ENCODE peak calls at places on chromosomes 16 and 17, in six cellular contexts. One of them, this sample, is unnamed.

GRCh38 chr17:11383157-11383556 is 142.1 kb downstream of the SHISA6 start:
- DNase-seq in MV-4-11: no peak
- DNase-seq in H54: no peak
- DNase-seq in H9: no peak
- DNase-seq in SW480: no peak
- DNase-seq in GF-D8: no peak
- DNase-seq in this sample: no peak

GRCh38 chr17:62778990-62779681 is 29.0 kb downstream of the MARCHF10 start:
- DNase-seq in H54: peak; percentile 65
- DNase-seq in MV-4-11: no peak
- DNase-seq in H9: peak; percentile 63
- DNase-seq in GF-D8: no peak
- DNase-seq in SW480: peak; percentile 95
- DNase-seq in this sample: peak; percentile 99

GRCh38 chr17:13557077-13557476 is 44.7 kb downstream of the HS3ST3A1 start:
- DNase-seq in SW480: no peak
- DNase-seq in H54: no peak
- DNase-seq in H9: no peak
- DNase-seq in MV-4-11: no peak
- DNase-seq in GF-D8: no peak
- DNase-seq in this sample: no peak

GRCh38 chr17:81252336-81253329 is 13.5 kb downstream of the NDUFAF8 start:
- DNase-seq in H9: no peak
- DNase-seq in MV-4-11: no peak
- DNase-seq in SW480: no peak
- DNase-seq in H54: no peak
- DNase-seq in GF-D8: no peak
- DNase-seq in this sample: no peak

GRCh38 chr16:391885-392335 is 5.1 kb upstream of the NME4 start:
- DNase-seq in MV-4-11: peak; percentile 61
- DNase-seq in H9: peak; percentile 89
- DNase-seq in SW480: peak; percentile 45
- DNase-seq in GF-D8: peak; percentile 21
- DNase-seq in H54: peak; percentile 80
- DNase-seq in this sample: peak; percentile 77

GRCh38 chr16:67917852-67918236 is 13.8 kb downstream of the CTRL start:
- DNase-seq in H54: peak; percentile 74
- DNase-seq in SW480: peak; percentile 51
- DNase-seq in H9: no peak
- DNase-seq in MV-4-11: peak; percentile 43
- DNase-seq in GF-D8: no peak
- DNase-seq in this sample: peak; percentile 89

GRCh38 chr16:88333645-88334516 is 48.9 kb upstream of the ZNF469 start:
- DNase-seq in H54: no peak
- DNase-seq in GF-D8: no peak
- DNase-seq in H9: no peak
- DNase-seq in SW480: no peak
- DNase-seq in MV-4-11: no peak
- DNase-seq in this sample: no peak

GRCh38 chr16:25009822-25010221 is 5.3 kb downstream of the ARHGAP17 start:
- DNase-seq in H9: no peak
- DNase-seq in H54: no peak
- DNase-seq in SW480: no peak
- DNase-seq in GF-D8: peak; percentile 83
- DNase-seq in MV-4-11: peak; percentile 90
- DNase-seq in this sample: peak; percentile 7

GRCh38 chr17:50172130-50172529 is 6.3 kb downstream of the SGCA start:
- DNase-seq in MV-4-11: no peak
- DNase-seq in SW480: no peak
- DNase-seq in H54: no peak
- DNase-seq in GF-D8: no peak
- DNase-seq in H9: no peak
- DNase-seq in this sample: no peak

GRCh38 chr17:78366109-78366848 is 6.4 kb upstream of the SOCS3 start:
- DNase-seq in SW480: peak; percentile 21
- DNase-seq in GF-D8: peak; percentile 18
- DNase-seq in MV-4-11: peak; percentile 34
- DNase-seq in H9: peak; percentile 66
- DNase-seq in H54: no peak
- DNase-seq in this sample: peak; percentile 70

GRCh38 chr17:752620-753219 is 656 bp upstream of the GEMIN4 start:
- DNase-seq in MV-4-11: no peak
- DNase-seq in GF-D8: no peak
- DNase-seq in H54: no peak
- DNase-seq in SW480: peak; percentile 21
- DNase-seq in H9: peak; percentile 80
- DNase-seq in this sample: peak; percentile 75

GRCh38 chr16:8752706-8753105 is 44.7 kb downstream of the TMEM186 start:
- DNase-seq in H54: no peak
- DNase-seq in H9: no peak
- DNase-seq in GF-D8: no peak
- DNase-seq in SW480: no peak
- DNase-seq in MV-4-11: no peak
- DNase-seq in this sample: no peak

GRCh38 chr16:69477546-69477945 is 53.1 kb downstream of the CYB5B start:
- DNase-seq in GF-D8: peak; percentile 57
- DNase-seq in SW480: peak; percentile 26
- DNase-seq in MV-4-11: peak; percentile 63
- DNase-seq in H9: no peak
- DNase-seq in H54: no peak
- DNase-seq in this sample: no peak

GRCh38 chr16:15676506-15676905 is 26.5 kb downstream of the NDE1 start:
- DNase-seq in H9: no peak
- DNase-seq in H54: no peak
- DNase-seq in SW480: no peak
- DNase-seq in MV-4-11: no peak
- DNase-seq in GF-D8: no peak
- DNase-seq in this sample: no peak

GRCh38 chr17:48055531-48056245 is 7.5 kb downstream of the NFE2L1 start:
- DNase-seq in MV-4-11: peak; percentile 36
- DNase-seq in H9: peak; percentile 96
- DNase-seq in H54: no peak
- DNase-seq in SW480: peak; percentile 96
- DNase-seq in GF-D8: no peak
- DNase-seq in this sample: peak; percentile 63

GRCh38 chr17:12959441-12959840 is 58.4 kb downstream of the ELAC2 start:
- DNase-seq in GF-D8: no peak
- DNase-seq in H9: no peak
- DNase-seq in SW480: no peak
- DNase-seq in MV-4-11: no peak
- DNase-seq in H54: no peak
- DNase-seq in this sample: no peak

GRCh38 chr17:17019430-17019762 is 22.9 kb upstream of the MPRIP start:
- DNase-seq in GF-D8: no peak
- DNase-seq in MV-4-11: no peak
- DNase-seq in SW480: no peak
- DNase-seq in H9: peak; percentile 26
- DNase-seq in H54: no peak
- DNase-seq in this sample: no peak

GRCh38 chr17:73952498-73953205 is 250.8 kb upstream of the RPL38 start:
- DNase-seq in H54: no peak
- DNase-seq in MV-4-11: peak; percentile 32
- DNase-seq in GF-D8: no peak
- DNase-seq in SW480: peak; percentile 39
- DNase-seq in H9: peak; percentile 69
- DNase-seq in this sample: peak; percentile 80

GRCh38 chr16:83717814-83718213 is 90.0 kb upstream of the HSBP1 start:
- DNase-seq in MV-4-11: no peak
- DNase-seq in H54: peak; percentile 35
- DNase-seq in GF-D8: no peak
- DNase-seq in H9: no peak
- DNase-seq in SW480: no peak
- DNase-seq in this sample: no peak

GRCh38 chr16:27369806-27370205 is 32.2 kb upstream of the IL21R start:
- DNase-seq in H9: no peak
- DNase-seq in MV-4-11: no peak
- DNase-seq in GF-D8: no peak
- DNase-seq in SW480: no peak
- DNase-seq in H54: no peak
- DNase-seq in this sample: no peak

GRCh38 chr17:55527520-55528118 is 16.4 kb upstream of the SMIM36 start:
- DNase-seq in H54: peak; percentile 4
- DNase-seq in MV-4-11: peak; percentile 26
- DNase-seq in GF-D8: no peak
- DNase-seq in SW480: peak; percentile 37
- DNase-seq in H9: peak; percentile 54
- DNase-seq in this sample: peak; percentile 71

GRCh38 chr16:88686062-88686438 is 257 bp downstream of the SNAI3 start:
- DNase-seq in GF-D8: no peak
- DNase-seq in H54: peak; percentile 55
- DNase-seq in MV-4-11: no peak
- DNase-seq in H9: no peak
- DNase-seq in SW480: no peak
- DNase-seq in this sample: peak; percentile 84

GRCh38 chr16:84884311-84885023 is 64.7 kb downstream of the CRISPLD2 start:
- DNase-seq in H54: no peak
- DNase-seq in H9: no peak
- DNase-seq in GF-D8: no peak
- DNase-seq in SW480: peak; percentile 46
- DNase-seq in MV-4-11: no peak
- DNase-seq in this sample: no peak

GRCh38 chr17:52271781-52272180 is 113.3 kb upstream of the CA10 start:
- DNase-seq in H9: no peak
- DNase-seq in SW480: no peak
- DNase-seq in GF-D8: no peak
- DNase-seq in MV-4-11: no peak
- DNase-seq in H54: no peak
- DNase-seq in this sample: no peak

GRCh38 chr17:2202996-2203575 is 100.5 kb downstream of the SMG6 start:
- DNase-seq in MV-4-11: no peak
- DNase-seq in H54: no peak
- DNase-seq in SW480: no peak
- DNase-seq in H9: no peak
- DNase-seq in GF-D8: no peak
- DNase-seq in this sample: no peak

GRCh38 chr16:85712841-85713240 is 24.1 kb upstream of the GINS2 start:
- DNase-seq in H54: no peak
- DNase-seq in SW480: peak; percentile 70
- DNase-seq in H9: no peak
- DNase-seq in GF-D8: no peak
- DNase-seq in MV-4-11: no peak
- DNase-seq in this sample: peak; percentile 47

GRCh38 chr16:64380751-64381150 is 741.1 kb downstream of the CDH11 start:
- DNase-seq in H9: peak; percentile 61
- DNase-seq in SW480: no peak
- DNase-seq in H54: no peak
- DNase-seq in MV-4-11: no peak
- DNase-seq in GF-D8: no peak
- DNase-seq in this sample: no peak

GRCh38 chr16:5058476-5058875 is 7.3 kb downstream of the C16orf89 start:
- DNase-seq in H9: peak; percentile 92
- DNase-seq in SW480: no peak
- DNase-seq in H54: no peak
- DNase-seq in MV-4-11: no peak
- DNase-seq in GF-D8: no peak
- DNase-seq in this sample: peak; percentile 17

GRCh38 chr16:8735574-8735973 is 61.2 kb downstream of the ABAT start:
- DNase-seq in MV-4-11: no peak
- DNase-seq in SW480: no peak
- DNase-seq in H54: no peak
- DNase-seq in H9: no peak
- DNase-seq in GF-D8: no peak
- DNase-seq in this sample: no peak

GRCh38 chr17:3911271-3912053 is 4.8 kb downstream of the P2RX1 start:
- DNase-seq in MV-4-11: peak; percentile 96
- DNase-seq in H9: peak; percentile 59
- DNase-seq in SW480: no peak
- DNase-seq in GF-D8: no peak
- DNase-seq in H54: no peak
- DNase-seq in this sample: peak; percentile 80

GRCh38 chr16:80731915-80732314 is 72.5 kb downstream of the CDYL2 start:
- DNase-seq in MV-4-11: no peak
- DNase-seq in H54: no peak
- DNase-seq in SW480: no peak
- DNase-seq in GF-D8: no peak
- DNase-seq in H9: no peak
- DNase-seq in this sample: no peak